ENCODE peak calls at places on chromosomes 3 and 15, in seven cellular contexts. O, B, C, A, D, L and N are unnamed samples.

GRCh38 chr3:142850395-142851023 is 38.4 kb downstream of the PCOLCE2 start:
- DNase-seq in O (no peak), B (peak), C (peak), A (no peak), D (peak), L (no peak), N (no peak)

GRCh38 chr3:112333002-112333385 is at the start of gene CD200:
- DNase-seq in O (peak), B (no peak), C (peak), A (peak), D (no peak), L (peak), N (peak)

GRCh38 chr15:41804920-41805666 is 22.8 kb upstream of the JMJD7 start:
- DNase-seq in O (no peak), B (no peak), C (no peak), A (no peak), D (no peak), L (peak), N (no peak)

GRCh38 chr3:141414141-141414689 is 45.9 kb downstream of the ZBTB38 start:
- DNase-seq in O (no peak), B (no peak), C (peak), A (no peak), D (no peak), L (peak), N (no peak)

GRCh38 chr3:75192065-75192658 is 472.0 kb upstream of the FRG2C start:
- DNase-seq in O (no peak), B (peak), C (peak), A (no peak), D (peak), L (peak), N (no peak)

GRCh38 chr15:100692671-100693070 is 90.3 kb downstream of the ASB7 start:
- DNase-seq in O (no peak), B (no peak), C (peak), A (peak), D (no peak), L (no peak), N (peak)

GRCh38 chr3:124552224-124552623 is 178.0 kb upstream of the UMPS start:
- DNase-seq in O (peak), B (no peak), C (no peak), A (no peak), D (peak), L (peak), N (no peak)

GRCh38 chr3:70882104-70882503 is 569.7 kb upstream of the MDFIC2 start:
- DNase-seq in O (no peak), B (no peak), C (no peak), A (no peak), D (peak), L (no peak), N (no peak)

GRCh38 chr15:49876401-49877038 is 242.5 kb downstream of the ATP8B4 start:
- DNase-seq in O (no peak), B (no peak), C (no peak), A (no peak), D (no peak), L (no peak), N (no peak)

GRCh38 chr15:98727115-98728040 is 79.0 kb downstream of the IGF1R start:
- DNase-seq in O (peak), B (peak), C (peak), A (peak), D (peak), L (peak), N (peak)

GRCh38 chr3:60912142-60912541 is 339.1 kb downstream of the FHIT start:
- DNase-seq in O (no peak), B (no peak), C (no peak), A (no peak), D (no peak), L (no peak), N (no peak)

GRCh38 chr15:100762289-100762688 is 117.3 kb upstream of the ALDH1A3 start:
- DNase-seq in O (no peak), B (no peak), C (no peak), A (no peak), D (no peak), L (no peak), N (no peak)

GRCh38 chr3:140994316-140994715 is 52.7 kb downstream of the SLC25A36 start:
- DNase-seq in O (no peak), B (no peak), C (no peak), A (no peak), D (no peak), L (no peak), N (no peak)

GRCh38 chr15:68489426-68489825 is 57.5 kb upstream of the ITGA11 start:
- DNase-seq in O (no peak), B (no peak), C (no peak), A (no peak), D (no peak), L (no peak), N (no peak)

GRCh38 chr3:49422379-49423248 is at the start of gene AMT:
- DNase-seq in O (peak), B (no peak), C (peak), A (peak), D (no peak), L (peak), N (no peak)

GRCh38 chr3:52052831-52053306 is 3.5 kb downstream of the DUSP7 start:
- DNase-seq in O (peak), B (peak), C (peak), A (peak), D (peak), L (peak), N (peak)

GRCh38 chr15:42102646-42103235 is 8.4 kb upstream of the PLA2G4D start:
- DNase-seq in O (no peak), B (peak), C (no peak), A (no peak), D (no peak), L (no peak), N (no peak)

GRCh38 chr15:99566157-99566900 is 545 bp downstream of the MEF2A start:
- DNase-seq in O (peak), B (no peak), C (peak), A (peak), D (no peak), L (peak), N (no peak)

GRCh38 chr3:17078885-17079465 is 194.2 kb downstream of the PLCL2 start:
- DNase-seq in O (no peak), B (no peak), C (no peak), A (no peak), D (no peak), L (no peak), N (no peak)

GRCh38 chr3:106376016-106376415 is 507.2 kb upstream of the CBLB start:
- DNase-seq in O (no peak), B (no peak), C (no peak), A (no peak), D (no peak), L (no peak), N (no peak)

DNA sequence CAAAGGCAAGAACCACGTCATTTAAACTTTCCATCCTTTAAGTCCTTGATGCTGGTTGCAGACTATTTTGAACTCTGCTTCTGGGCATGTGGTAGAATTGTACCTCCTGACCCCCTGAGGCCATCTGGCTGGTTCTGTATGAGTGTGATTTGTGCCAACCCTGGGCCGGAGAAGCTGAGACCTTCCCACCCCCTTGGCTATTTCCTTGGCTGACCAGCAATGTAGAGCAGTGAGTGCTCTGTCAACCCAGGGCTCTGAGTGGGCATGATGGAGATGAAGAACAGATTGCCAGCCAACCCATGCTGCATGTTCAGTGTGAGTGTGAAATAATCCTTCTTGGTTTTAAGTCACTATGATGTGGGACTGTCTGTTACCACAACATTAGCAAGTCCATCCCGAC is 82.1 kb upstream of the RASGRP1 start:
- DNase-seq in O (no peak), B (no peak), C (no peak), A (no peak), D (no peak), L (no peak), N (no peak)
- TF ChIP-seq POLR2A in O (no peak), B (no peak), C (no peak), A (no peak), D (no peak), L (no peak), N (no peak)

GRCh38 chr3:157499342-157499963 is 3.8 kb downstream of the VEPH1 start:
- DNase-seq in O (peak), B (peak), C (peak), A (no peak), D (no peak), L (peak), N (no peak)

GRCh38 chr3:157500232-157500631 is 3.0 kb downstream of the VEPH1 start:
- DNase-seq in O (no peak), B (no peak), C (no peak), A (no peak), D (no peak), L (no peak), N (no peak)

GRCh38 chr3:157501863-157502262 is 1.4 kb downstream of the VEPH1 start:
- DNase-seq in O (no peak), B (no peak), C (no peak), A (no peak), D (no peak), L (no peak), N (no peak)

GRCh38 chr3:157495846-157496245 is 7.4 kb downstream of the VEPH1 start:
- DNase-seq in O (no peak), B (no peak), C (no peak), A (no peak), D (no peak), L (no peak), N (no peak)

DNA sequence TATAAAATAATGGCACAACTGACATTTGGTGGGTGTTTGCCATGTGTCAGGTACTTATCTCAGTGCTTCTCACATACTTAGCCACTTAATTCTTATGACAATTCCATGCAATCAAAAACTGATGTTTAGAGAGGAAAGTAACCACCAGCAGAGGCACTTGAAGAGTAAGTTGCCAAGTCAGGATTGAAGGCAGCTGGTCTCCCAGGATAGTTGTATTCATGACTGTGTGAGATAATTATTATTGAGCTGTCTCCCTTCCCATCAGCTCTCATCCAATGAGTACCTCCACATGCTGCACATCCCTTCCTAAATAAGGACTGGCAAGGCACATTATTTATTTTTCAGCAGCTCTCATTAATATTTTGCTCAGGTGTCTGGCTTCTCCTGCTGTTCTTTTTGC is 4.8 kb downstream of the VEPH1 start:
- DNase-seq in O (no peak), B (no peak), C (no peak), A (no peak), D (no peak), L (no peak), N (no peak)
- TF ChIP-seq POLR2A in O (no peak), B (no peak), C (no peak), A (no peak), D (no peak), L (no peak), N (no peak)

DNA sequence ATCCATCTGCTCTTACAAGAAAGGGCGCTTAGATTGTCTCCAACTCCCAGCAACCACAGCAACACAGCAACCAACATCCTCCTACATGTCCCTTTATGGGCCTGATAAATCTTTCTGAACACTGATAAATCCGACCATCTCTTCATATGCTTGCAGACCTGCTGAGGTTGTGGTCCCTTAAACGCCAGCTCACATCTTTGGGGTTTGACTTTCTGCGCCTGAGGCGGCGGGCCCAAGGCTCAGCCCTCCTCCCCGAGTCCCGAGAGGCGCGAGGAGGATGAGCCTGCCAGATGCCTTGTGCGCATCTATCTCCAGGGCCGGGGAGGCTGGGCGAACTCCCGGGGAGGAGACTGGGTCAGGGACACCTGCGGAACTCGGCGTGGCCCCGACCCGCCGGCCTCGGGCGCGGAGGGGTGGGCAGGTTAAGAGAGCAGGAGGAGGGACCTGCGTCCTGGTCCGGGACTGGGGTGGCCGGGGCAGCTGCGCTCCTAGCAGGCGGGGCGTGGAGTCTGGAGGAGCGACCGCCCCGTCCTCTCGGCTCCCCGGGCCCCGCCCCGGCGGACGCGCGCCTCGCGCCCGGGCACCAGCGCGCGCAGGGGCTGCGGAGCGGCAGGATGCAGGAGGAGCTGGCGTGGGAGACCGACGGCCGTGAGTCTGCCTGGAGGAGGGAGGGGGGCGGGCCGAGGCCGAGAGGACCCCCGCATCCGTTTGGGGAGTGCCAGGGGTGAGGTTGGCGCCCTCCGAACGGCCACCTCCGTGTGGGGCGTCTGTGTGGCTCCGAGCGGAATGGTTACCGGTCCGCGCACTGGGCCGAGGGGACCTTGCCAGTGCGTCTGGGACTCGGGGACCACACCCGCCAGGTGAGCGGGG is at the start of gene ANKDD1A:
- DNase-seq in O (peak), B (peak), C (peak), A (peak), D (peak), L (peak), N (no peak)
- TF ChIP-seq POLR2A in O (no peak), B (no peak), C (peak), A (peak), D (peak), L (no peak), N (peak)

GRCh38 chr3:9957214-9957613 is 5.0 kb upstream of the PRRT3 start:
- DNase-seq in O (no peak), B (no peak), C (no peak), A (no peak), D (no peak), L (no peak), N (no peak)
- TF ChIP-seq POLR2A in O (no peak), B (no peak), C (no peak), A (no peak), D (no peak), L (no peak), N (no peak)

GRCh38 chr3:3154879-3155610 is 24.4 kb downstream of the CRBN start:
- DNase-seq in O (no peak), B (no peak), C (no peak), A (no peak), D (no peak), L (no peak), N (no peak)
- TF ChIP-seq POLR2A in O (no peak), B (no peak), C (no peak), A (no peak), D (no peak), L (no peak), N (no peak)

GRCh38 chr3:157079677-157080369 is 80.1 kb downstream of the CCNL1 start:
- DNase-seq in O (no peak), B (no peak), C (peak), A (no peak), D (no peak), L (no peak), N (no peak)

GRCh38 chr3:157074490-157074889 is 85.5 kb downstream of the CCNL1 start:
- DNase-seq in O (no peak), B (no peak), C (no peak), A (no peak), D (no peak), L (no peak), N (no peak)

GRCh38 chr3:157078131-157078835 is 81.7 kb downstream of the CCNL1 start:
- DNase-seq in O (no peak), B (no peak), C (no peak), A (no peak), D (no peak), L (no peak), N (no peak)

GRCh38 chr3:157075693-157076420 is 84.1 kb downstream of the CCNL1 start:
- DNase-seq in O (peak), B (no peak), C (no peak), A (no peak), D (no peak), L (peak), N (peak)

GRCh38 chr3:157077565-157077991 is 82.4 kb downstream of the CCNL1 start:
- DNase-seq in O (no peak), B (no peak), C (no peak), A (no peak), D (no peak), L (no peak), N (no peak)
- TF ChIP-seq POLR2A in O (no peak), B (no peak), C (no peak), A (no peak), D (no peak), L (no peak), N (no peak)

GRCh38 chr15:34370129-34370528 is 3.1 kb upstream of the LPCAT4 start:
- DNase-seq in O (no peak), B (no peak), C (no peak), A (no peak), D (no peak), L (no peak), N (no peak)

GRCh38 chr15:34365836-34366235 is 1.2 kb downstream of the LPCAT4 start:
- DNase-seq in O (no peak), B (no peak), C (no peak), A (no peak), D (no peak), L (no peak), N (no peak)

GRCh38 chr15:34365073-34365825 is 1.7 kb downstream of the LPCAT4 start:
- DNase-seq in O (no peak), B (no peak), C (no peak), A (no peak), D (no peak), L (no peak), N (no peak)

GRCh38 chr15:34366271-34367043 is 539 bp downstream of the LPCAT4 start:
- DNase-seq in O (peak), B (peak), C (peak), A (peak), D (peak), L (peak), N (peak)

DNA sequence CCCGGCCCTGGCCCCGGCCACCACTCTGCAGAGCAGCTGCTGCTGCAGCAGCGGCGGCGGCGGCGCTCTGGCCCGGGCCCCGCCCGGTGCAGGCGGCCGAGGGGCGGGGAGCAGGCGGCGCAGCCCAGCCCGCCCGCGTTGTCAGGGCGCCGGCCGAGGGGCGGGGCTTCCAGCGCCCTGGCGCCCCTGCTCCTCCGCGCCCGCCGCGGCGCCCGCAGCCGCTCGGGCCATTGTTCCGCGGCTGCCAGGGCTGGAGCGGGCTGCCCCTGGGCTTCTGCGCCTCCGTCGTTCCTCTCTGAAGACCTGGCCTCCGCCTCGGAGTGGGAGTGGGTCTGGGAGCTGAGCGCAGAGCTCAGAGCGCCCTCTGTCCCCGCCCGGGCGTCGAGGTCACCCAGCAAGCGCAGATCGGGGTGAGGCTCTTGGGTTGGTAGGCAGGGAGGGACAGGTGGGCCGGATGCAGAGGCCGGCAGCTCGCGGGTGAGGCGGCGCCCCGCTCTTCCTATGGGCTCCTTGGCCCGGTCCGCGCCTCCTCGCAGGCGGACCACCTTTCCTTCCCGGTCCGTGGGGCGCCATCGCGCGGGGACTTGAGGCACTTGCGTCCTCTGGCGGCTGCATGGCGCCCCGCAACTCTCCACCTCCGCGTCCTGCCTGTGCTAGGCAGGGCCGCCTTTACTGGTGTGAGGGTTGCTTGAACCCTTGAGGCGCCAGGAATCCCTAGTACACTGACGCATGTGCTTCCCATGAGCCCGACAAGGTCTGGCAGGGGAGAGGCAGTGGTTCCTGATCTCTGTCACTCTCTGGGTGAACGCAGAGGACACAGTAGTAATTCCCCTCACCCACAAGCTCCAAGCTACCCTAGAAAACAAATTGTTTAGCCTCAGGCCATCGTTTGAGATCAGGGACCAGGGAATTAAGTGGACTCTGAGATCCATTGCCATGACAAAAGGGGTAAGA is at the start of gene LPCAT4:
- DNase-seq in O (peak), B (peak), C (peak), A (peak), D (peak), L (peak), N (peak)
- TF ChIP-seq POLR2A in O (peak), B (peak), C (peak), A (peak), D (peak), L (no peak), N (peak)

DNA sequence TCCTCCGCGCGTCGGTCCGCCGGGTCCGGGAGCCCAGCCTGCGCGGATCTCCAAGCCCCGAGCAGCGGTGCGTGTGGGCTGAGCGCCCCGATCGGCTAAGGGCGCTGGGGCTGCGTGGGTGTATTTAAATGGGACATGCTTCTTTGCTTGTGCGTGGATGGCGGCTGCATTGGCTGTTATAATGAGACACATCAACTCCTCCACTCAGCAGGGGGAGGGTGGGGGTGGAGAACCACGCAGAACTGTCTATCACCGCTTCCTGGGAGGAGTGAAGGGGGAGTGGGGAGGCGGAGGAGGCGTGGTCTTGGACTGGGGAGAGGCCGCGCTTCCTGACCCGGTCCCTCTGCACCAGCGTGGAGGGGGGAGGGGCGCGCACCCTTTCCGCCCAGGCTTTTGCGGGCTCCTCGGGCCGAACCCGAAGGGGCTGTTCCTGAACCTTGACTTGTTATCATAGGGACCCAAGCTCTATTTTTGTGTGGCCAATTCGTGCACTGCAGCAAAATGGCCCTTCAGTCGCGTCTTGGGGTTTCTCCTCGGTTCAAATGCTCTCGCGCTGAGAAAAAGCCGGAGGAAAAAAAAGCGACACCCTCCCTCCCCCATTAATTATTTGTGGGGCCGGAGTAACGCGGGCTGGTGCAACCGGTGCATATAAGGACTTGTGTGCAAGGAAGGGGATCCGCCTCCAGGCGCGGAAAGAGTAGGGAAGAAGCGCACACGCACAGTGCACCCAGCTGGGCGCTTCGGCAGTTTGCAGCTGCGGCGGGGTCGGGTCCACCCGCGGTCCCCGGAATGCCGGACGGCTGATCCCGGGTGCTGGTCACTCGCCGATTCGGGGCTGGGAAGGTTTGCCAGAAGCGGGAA is at the start of gene TNIK:
- DNase-seq in O (peak), B (peak), C (peak), A (peak), D (peak), L (peak), N (peak)
- TF ChIP-seq POLR2A in O (peak), B (peak), C (no peak), A (no peak), D (no peak), L (no peak), N (peak)